ENCODE peak calls at places on chromosomes 12 and 14, in six cellular contexts. P is pancreas; D is spleen; H is CD8-positive, alpha-beta memory T cell; Y is mesendoderm; W is neural progenitor cell. Z is an unnamed sample.

GRCh38 chr12:22459872-22460490 is 84.4 kb downstream of the C2CD5 start:
- DNase-seq in Y (peak), W (peak), P (no peak), H (peak), D (no peak), Z (no peak)

GRCh38 chr12:78470354-78471195 is 394.0 kb upstream of the SYT1 start:
- DNase-seq in D (no peak), W (peak), Y (peak), P (no peak), H (no peak), Z (no peak)

GRCh38 chr14:55354500-55354899 is 57.1 kb downstream of the ATG14 start:
- DNase-seq in Y (peak), P (no peak), W (peak), D (no peak), H (peak), Z (no peak)

GRCh38 chr14:53956427-53957201 is at the start of gene BMP4:
- DNase-seq in Y (peak), W (peak), P (peak), D (peak), H (no peak), Z (no peak)

GRCh38 chr12:101675555-101675954 is 21.9 kb upstream of the CHPT1 start:
- DNase-seq in H (no peak), Y (no peak), D (no peak), P (no peak), W (no peak), Z (no peak)

GRCh38 chr14:96104469-96105057 is 65.4 kb downstream of the C14orf132 start:
- DNase-seq in D (no peak), W (no peak), Y (no peak), P (peak), H (no peak), Z (no peak)

GRCh38 chr12:30610718-30611117 is 85.0 kb downstream of the IPO8 start:
- DNase-seq in H (no peak), P (no peak), Y (peak), W (no peak), D (no peak), Z (no peak)

GRCh38 chr12:47988073-47989022 is 15.9 kb downstream of the COL2A1 start:
- DNase-seq in H (no peak), Y (peak), D (peak), W (peak), P (no peak), Z (no peak)

GRCh38 chr14:34711169-34711568 is 3.2 kb downstream of the CFL2 start:
- DNase-seq in D (no peak), P (no peak), Y (no peak), H (no peak), W (no peak), Z (no peak)

GRCh38 chr12:93638095-93638494 is 39.1 kb upstream of the CRADD start:
- DNase-seq in Y (no peak), D (no peak), H (no peak), W (no peak), P (no peak), Z (no peak)

GRCh38 chr12:12542286-12542685 is 20.4 kb downstream of the DUSP16 start:
- DNase-seq in H (no peak), Y (no peak), P (no peak), W (no peak), D (no peak), Z (no peak)

GRCh38 chr12:7075518-7075917 is 15.0 kb downstream of the C1S start:
- DNase-seq in H (no peak), Y (no peak), D (no peak), W (no peak), P (no peak), Z (no peak)

GRCh38 chr14:101367421-101368261 is 193.7 kb upstream of the DIO3 start:
- DNase-seq in P (no peak), Y (no peak), W (no peak), H (no peak), D (peak), Z (no peak)

GRCh38 chr14:36105401-36105800 is 71.1 kb downstream of the PTCSC3 start:
- DNase-seq in W (peak), D (no peak), Y (peak), P (no peak), H (no peak), Z (no peak)

GRCh38 chr12:62933871-62934798 is 815 bp downstream of the PPM1H start:
- DNase-seq in D (peak), W (peak), P (peak), H (no peak), Y (peak), Z (peak)

GRCh38 chr12:116984098-116984497 is 73.3 kb downstream of the FBXW8 start:
- DNase-seq in P (no peak), H (no peak), W (no peak), D (no peak), Y (no peak), Z (no peak)

GRCh38 chr14:55301722-55302121 is 30.5 kb downstream of the FBXO34 start:
- DNase-seq in P (no peak), H (no peak), D (no peak), Y (peak), W (no peak), Z (no peak)

GRCh38 chr14:53613404-53614253 is 343.0 kb downstream of the BMP4 start:
- DNase-seq in D (peak), Y (peak), W (peak), P (peak), H (no peak), Z (no peak)

GRCh38 chr14:72776701-72777255 is 117.1 kb downstream of the DPF3 start:
- DNase-seq in Y (no peak), P (no peak), D (no peak), H (no peak), W (no peak), Z (no peak)

GRCh38 chr12:59650594-59651229 is 54.9 kb downstream of the SLC16A7 start:
- DNase-seq in D (no peak), H (no peak), Y (no peak), P (no peak), W (no peak), Z (no peak)

GRCh38 chr12:75964150-75964549 is 67.4 kb downstream of the PHLDA1 start:
- DNase-seq in W (no peak), Y (no peak), P (no peak), D (peak), H (no peak), Z (no peak)

GRCh38 chr12:52203126-52203921 is 11.5 kb upstream of the KRT80 start:
- DNase-seq in Y (peak), H (no peak), W (peak), P (peak), D (peak), Z (peak)

GRCh38 chr12:124459852-124460645 is 107.4 kb downstream of the NCOR2 start:
- DNase-seq in W (no peak), D (peak), Y (no peak), P (no peak), H (no peak), Z (no peak)

DNA sequence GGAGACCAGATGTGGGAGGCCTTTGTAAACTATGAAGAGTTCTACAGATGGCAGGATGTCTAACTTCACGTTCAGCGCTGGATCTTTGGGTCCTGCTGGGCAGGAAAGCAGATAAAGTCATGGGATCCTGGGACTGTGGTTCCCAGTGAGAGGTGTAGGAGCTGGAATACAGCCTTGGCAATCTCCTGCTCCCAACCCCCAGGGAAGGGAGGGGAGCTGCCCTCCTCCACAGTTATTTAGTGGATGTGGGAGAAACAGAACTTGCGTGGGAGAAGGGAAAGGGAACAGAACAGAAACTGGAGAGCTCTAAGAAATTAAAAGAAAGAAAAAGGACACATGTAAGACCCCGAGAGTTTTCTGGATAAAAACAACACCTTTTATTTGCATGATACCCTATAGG is 37.0 kb downstream of the NUAK1 start:
- DNase-seq in P (no peak), H (no peak), W (no peak), Y (no peak), D (no peak), Z (peak)
- H3K27ac ChIP-seq in P (no peak), H (no peak), W (no peak), Y (no peak), D (no peak), Z (peak)

GRCh38 chr14:58560208-58560607 is 77.6 kb upstream of the DACT1 start:
- DNase-seq in Y (no peak), W (no peak), P (no peak), D (no peak), H (no peak), Z (no peak)

GRCh38 chr14:58563981-58564380 is 73.8 kb upstream of the DACT1 start:
- DNase-seq in H (no peak), W (no peak), Y (no peak), P (no peak), D (no peak), Z (no peak)

GRCh38 chr14:58566979-58567378 is 70.8 kb upstream of the DACT1 start:
- DNase-seq in D (no peak), H (no peak), W (no peak), P (no peak), Y (no peak), Z (no peak)

GRCh38 chr14:58571256-58571655 is 66.5 kb upstream of the DACT1 start:
- DNase-seq in W (no peak), D (no peak), H (no peak), Y (no peak), P (no peak), Z (no peak)

DNA sequence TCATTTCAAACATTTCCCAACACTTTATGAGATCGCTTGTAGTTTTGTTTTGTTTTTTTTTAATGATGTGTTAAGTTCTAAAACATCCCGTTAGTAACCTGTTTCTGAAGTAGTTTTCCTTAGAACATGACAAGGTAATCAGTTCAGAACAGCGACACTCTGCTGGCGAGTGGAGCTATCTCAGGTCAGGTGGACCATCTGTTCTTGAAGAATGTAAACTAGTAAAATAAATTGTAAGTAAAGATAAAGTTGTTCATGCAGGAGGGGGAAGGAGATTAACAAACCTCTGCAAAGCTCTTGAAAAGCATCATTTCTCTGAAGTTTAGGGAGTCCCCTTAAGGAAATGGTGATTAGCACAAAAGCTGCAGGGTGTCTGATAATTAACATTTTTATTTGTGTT is 71.9 kb upstream of the DACT1 start:
- DNase-seq in H (no peak), W (no peak), Y (no peak), P (no peak), D (no peak), Z (no peak)
- H3K27ac ChIP-seq in H (no peak), W (no peak), Y (no peak), P (no peak), D (no peak), Z (no peak)

GRCh38 chr12:2242206-2242605 is 189.4 kb downstream of the CACNA1C start:
- DNase-seq in Y (no peak), H (no peak), W (no peak), D (no peak), P (no peak), Z (no peak)

GRCh38 chr12:2242816-2243215 is 190.0 kb downstream of the CACNA1C start:
- DNase-seq in Y (no peak), D (no peak), W (no peak), P (no peak), H (no peak), Z (no peak)

GRCh38 chr12:2240984-2241383 is 188.2 kb downstream of the CACNA1C start:
- DNase-seq in P (no peak), H (no peak), W (no peak), Y (no peak), D (no peak), Z (no peak)

GRCh38 chr12:2244013-2244861 is 191.4 kb downstream of the CACNA1C start:
- DNase-seq in W (peak), Y (peak), P (no peak), H (no peak), D (no peak), Z (no peak)

DNA sequence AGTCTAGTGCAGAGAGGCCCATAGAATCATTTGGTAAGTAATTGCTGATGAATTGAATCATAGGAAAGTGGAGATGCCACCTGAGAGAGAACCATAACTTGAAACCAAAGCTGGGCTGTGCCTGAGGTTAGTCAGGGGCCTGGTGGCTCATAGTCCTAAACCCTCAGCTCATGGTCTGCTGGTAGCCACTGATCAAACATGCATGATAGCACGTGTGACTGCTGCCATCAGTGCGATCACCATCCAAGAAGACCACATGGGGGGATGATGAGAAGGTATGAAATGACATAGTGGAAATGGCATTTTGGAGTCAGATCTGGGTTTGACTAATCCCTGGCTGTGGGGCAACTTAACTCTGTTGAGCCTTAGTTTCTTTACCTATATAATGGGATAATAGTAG is 190.5 kb downstream of the CACNA1C start:
- DNase-seq in P (no peak), H (no peak), W (no peak), D (no peak), Y (peak), Z (no peak)
- H3K27ac ChIP-seq in P (no peak), H (no peak), W (no peak), D (no peak), Y (no peak), Z (no peak)

DNA sequence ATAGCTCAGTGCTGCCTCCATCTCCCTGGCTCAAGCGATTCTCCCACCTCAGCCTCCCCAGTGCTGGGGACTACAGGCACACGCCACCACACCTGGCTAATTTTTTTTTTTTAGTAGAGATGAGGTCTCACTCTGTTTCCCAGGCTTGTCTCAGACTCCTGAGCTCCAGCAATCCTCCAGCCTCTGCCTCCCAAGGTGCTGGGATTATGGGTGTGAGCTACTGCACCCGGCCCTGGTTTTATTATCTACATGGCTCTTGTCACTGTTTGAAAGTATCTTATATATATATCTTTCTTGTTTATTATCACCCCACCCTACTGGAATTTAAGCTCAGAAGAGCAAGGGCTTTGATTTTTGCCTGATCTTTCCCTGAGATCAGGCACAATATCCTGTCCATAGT is 7.6 kb upstream of the TMED10 start:
- DNase-seq in D (no peak), W (no peak), P (no peak), H (no peak), Y (no peak), Z (no peak)
- H3K27ac ChIP-seq in D (no peak), W (no peak), P (no peak), H (no peak), Y (no peak), Z (no peak)

DNA sequence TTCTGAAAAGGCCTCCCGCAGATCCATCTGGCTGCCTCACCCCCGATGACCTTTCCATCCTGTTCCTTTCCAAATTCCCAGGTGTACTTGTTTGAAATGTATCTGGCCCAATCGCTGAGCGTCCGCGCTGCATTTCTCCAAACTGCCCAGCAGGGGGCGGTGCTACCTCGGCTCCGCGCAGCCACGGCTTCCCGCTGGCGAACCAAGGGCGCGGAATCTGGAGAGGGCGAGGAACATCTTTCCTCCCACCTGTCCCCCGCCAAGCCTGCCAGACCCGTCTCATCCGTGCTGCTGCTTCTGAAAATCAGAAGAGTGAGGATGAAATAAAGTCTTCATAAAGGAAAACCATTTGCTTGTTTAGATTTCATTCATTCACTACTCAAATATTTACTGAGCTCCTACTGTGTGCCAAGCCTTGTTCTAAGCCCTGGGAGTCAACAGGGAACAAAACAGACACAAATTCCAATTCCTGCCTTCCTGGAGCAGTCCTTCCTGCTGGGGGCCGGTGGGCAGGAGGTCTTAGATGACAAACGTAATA is 16.8 kb upstream of the MYL2 start:
- DNase-seq in P (peak), D (peak), Y (peak), W (peak), H (peak), Z (no peak)
- H3K27ac ChIP-seq in P (no peak), D (no peak), Y (no peak), W (no peak), H (no peak), Z (no peak)

GRCh38 chr12:14613718-14614117 is 46.0 kb upstream of the PLBD1 start:
- DNase-seq in D (no peak), Y (no peak), W (no peak), P (no peak), H (no peak), Z (no peak)
- H3K27ac ChIP-seq in D (peak), Y (no peak), W (no peak), P (no peak), H (no peak), Z (peak)

GRCh38 chr12:109740694-109741245 is 27.1 kb downstream of the FAM222A start:
- DNase-seq in D (peak), Y (peak), P (peak), W (no peak), H (no peak), Z (no peak)

GRCh38 chr12:109738209-109738608 is 24.6 kb downstream of the FAM222A start:
- DNase-seq in Y (no peak), W (no peak), H (no peak), P (peak), D (peak), Z (no peak)

GRCh38 chr12:109737631-109738030 is 24.0 kb downstream of the FAM222A start:
- DNase-seq in Y (peak), H (no peak), P (peak), W (no peak), D (no peak), Z (no peak)

GRCh38 chr12:109739747-109740693 is 26.4 kb downstream of the FAM222A start:
- DNase-seq in D (peak), Y (peak), P (peak), W (peak), H (no peak), Z (no peak)

GRCh38 chr12:109738878-109739665 is 25.4 kb downstream of the FAM222A start:
- DNase-seq in W (no peak), H (no peak), D (peak), P (peak), Y (no peak), Z (no peak)
- H3K27ac ChIP-seq in W (no peak), H (no peak), D (peak), P (no peak), Y (peak), Z (no peak)